ENCODE peak calls at places on chromosome 22, in six cellular contexts. Y is psoas muscle, G is IMR-90, J is brain microvascular endothelial cell, A is upper lobe of right lung, W is HCT116. D is an unnamed sample.
A peak's percentile ranks its signal among the peaks of the same experiment; 100 is the strongest.

GRCh38 chr22:20918663-20919220 is 1.5 kb downstream of the CRKL start:
- DNase-seq in Y (no peak), A (peak; percentile 38), G (no peak), J (no peak), W (no peak), D (no peak)

GRCh38 chr22:31344369-31345330 is 1.5 kb downstream of the PATZ1 start:
- DNase-seq in J (peak; percentile 26), G (peak; percentile 57), A (peak; percentile 68), Y (peak; percentile 68), W (no peak), D (peak; percentile 55)

GRCh38 chr22:19419086-19419463 is 12.5 kb downstream of the HIRA start:
- DNase-seq in J (no peak), Y (no peak), G (no peak), W (no peak), A (no peak), D (no peak)

GRCh38 chr22:48531721-48532435 is 1295.8 kb downstream of the BRD1 start:
- DNase-seq in J (no peak), A (no peak), Y (no peak), G (no peak), W (no peak), D (no peak)

GRCh38 chr22:43381693-43382092 is 30.1 kb upstream of the MPPED1 start:
- DNase-seq in A (no peak), W (no peak), G (peak; percentile 4), J (no peak), Y (no peak), D (no peak)

GRCh38 chr22:36853407-36854099 is 7.3 kb upstream of the NCF4 start:
- DNase-seq in A (peak; percentile 92), J (peak; percentile 50), Y (peak; percentile 84), W (peak; percentile 40), G (peak; percentile 25), D (no peak)

GRCh38 chr22:25759825-25760231 is 17.8 kb downstream of the MYO18B start:
- DNase-seq in A (no peak), Y (peak; percentile 67), W (no peak), G (peak; percentile 90), J (peak; percentile 96), D (no peak)

GRCh38 chr22:19201858-19202798 is 23.6 kb upstream of the SLC25A1 start:
- DNase-seq in A (no peak), Y (peak; percentile 65), G (no peak), W (no peak), J (no peak), D (no peak)

GRCh38 chr22:31911565-31912401 is 32.6 kb upstream of the YWHAH start:
- DNase-seq in A (no peak), W (no peak), Y (no peak), J (no peak), G (peak; percentile 25), D (no peak)

GRCh38 chr22:47389201-47389600 is 626.8 kb downstream of the TBC1D22A start:
- DNase-seq in W (no peak), J (no peak), A (no peak), G (no peak), Y (no peak), D (no peak)

GRCh38 chr22:23557036-23557435 is 23.1 kb downstream of the IGLL1 start:
- DNase-seq in Y (no peak), W (no peak), G (no peak), A (peak; percentile 36), J (no peak), D (no peak)

GRCh38 chr22:26590525-26590858 is 560 bp upstream of the TPST2 start:
- DNase-seq in G (no peak), W (no peak), J (no peak), Y (no peak), A (no peak), D (no peak)

GRCh38 chr22:30643055-30643875 is 7.7 kb downstream of the SLC35E4 start:
- DNase-seq in A (no peak), G (no peak), Y (peak; percentile 74), J (no peak), W (no peak), D (no peak)

DNA sequence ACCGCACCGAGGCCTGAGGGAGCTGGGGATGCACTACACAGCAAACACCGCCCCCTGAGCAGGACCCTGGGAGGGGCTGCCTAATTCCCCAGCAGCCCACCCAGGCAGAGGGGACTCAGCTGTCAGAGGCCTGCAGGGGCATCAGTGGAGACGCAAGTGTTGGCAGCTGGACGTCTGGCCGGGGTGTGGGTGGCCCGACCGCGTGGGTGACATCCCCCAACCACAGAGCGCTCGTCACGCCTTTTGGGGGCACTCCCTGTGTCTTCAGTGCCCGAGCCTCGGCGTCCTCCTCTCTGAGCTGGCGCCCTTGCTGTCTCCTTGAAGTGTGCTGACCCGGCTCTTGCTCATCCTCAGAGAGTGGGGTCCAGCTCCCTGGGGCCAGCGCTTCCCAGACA is 150.2 kb downstream of the BRD1 start:
- DNase-seq in G (no peak), Y (no peak), A (no peak), W (no peak), J (no peak), D (no peak)
- H3K36me3 ChIP-seq in G (no peaks in the 10 kb centered on the region), Y (no peaks in the 10 kb centered on the region), A (no peaks in the 10 kb centered on the region), W (no peaks in the 10 kb centered on the region), J (no peaks in the 10 kb centered on the region), D (no peaks in the 10 kb centered on the region)

GRCh38 chr22:46347646-46348045 is 12.1 kb downstream of the TRMU start:
- DNase-seq in W (no peak), Y (no peak), G (no peak), A (no peak), J (no peak), D (no peak)

GRCh38 chr22:46346680-46347405 is 11.3 kb downstream of the TRMU start:
- DNase-seq in A (no peak), W (no peak), J (no peak), Y (peak; percentile 36), G (no peak), D (no peak)

GRCh38 chr22:46349681-46350080 is 14.2 kb downstream of the TRMU start:
- DNase-seq in G (no peak), A (no peak), W (no peak), Y (no peak), J (no peak), D (no peak)

GRCh38 chr22:46349238-46349637 is 13.7 kb downstream of the TRMU start:
- DNase-seq in G (no peak), A (no peak), W (no peak), Y (no peak), J (no peak), D (no peak)

DNA sequence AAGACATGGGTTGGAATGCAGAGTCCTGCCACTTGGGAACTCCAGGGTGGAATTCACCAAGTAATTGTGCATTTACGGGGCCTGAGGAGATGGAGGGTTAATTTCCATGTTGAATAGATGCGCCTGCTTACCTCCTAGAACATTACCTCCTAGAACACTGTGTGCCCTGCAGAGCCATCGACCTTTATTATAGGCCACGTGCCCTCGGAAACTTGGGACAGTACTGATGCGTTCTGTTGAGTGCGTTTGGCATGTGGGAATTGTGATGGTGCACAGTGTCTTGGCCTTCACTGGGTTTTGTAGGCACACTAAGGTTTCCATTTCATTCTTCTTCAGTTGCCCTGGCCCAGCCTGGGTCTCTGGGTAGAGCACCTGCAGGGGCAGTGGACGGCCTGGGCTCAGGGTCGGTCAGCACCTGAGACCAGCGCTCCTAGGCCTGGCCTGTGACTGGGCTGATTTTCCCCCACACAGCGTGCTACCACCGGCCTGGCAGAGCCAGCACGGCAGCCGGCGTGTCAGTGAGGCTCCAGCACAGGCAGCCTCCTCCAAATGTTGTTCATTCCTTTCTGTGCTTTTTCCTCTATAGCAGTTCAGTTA is 12.7 kb downstream of the TRMU start:
- DNase-seq in A (no peak), W (no peak), G (no peak), Y (no peak), J (no peak), D (no peak)
- H3K36me3 ChIP-seq in A (peaks cover 98% of the 10 kb centered on the region), W (peaks cover 81% of the 10 kb centered on the region), G (peaks cover 84% of the 10 kb centered on the region), Y (peaks cover 99% of the 10 kb centered on the region), J (peaks cover 73% of the 10 kb centered on the region), D (peaks cover 26% of the 10 kb centered on the region)

DNA sequence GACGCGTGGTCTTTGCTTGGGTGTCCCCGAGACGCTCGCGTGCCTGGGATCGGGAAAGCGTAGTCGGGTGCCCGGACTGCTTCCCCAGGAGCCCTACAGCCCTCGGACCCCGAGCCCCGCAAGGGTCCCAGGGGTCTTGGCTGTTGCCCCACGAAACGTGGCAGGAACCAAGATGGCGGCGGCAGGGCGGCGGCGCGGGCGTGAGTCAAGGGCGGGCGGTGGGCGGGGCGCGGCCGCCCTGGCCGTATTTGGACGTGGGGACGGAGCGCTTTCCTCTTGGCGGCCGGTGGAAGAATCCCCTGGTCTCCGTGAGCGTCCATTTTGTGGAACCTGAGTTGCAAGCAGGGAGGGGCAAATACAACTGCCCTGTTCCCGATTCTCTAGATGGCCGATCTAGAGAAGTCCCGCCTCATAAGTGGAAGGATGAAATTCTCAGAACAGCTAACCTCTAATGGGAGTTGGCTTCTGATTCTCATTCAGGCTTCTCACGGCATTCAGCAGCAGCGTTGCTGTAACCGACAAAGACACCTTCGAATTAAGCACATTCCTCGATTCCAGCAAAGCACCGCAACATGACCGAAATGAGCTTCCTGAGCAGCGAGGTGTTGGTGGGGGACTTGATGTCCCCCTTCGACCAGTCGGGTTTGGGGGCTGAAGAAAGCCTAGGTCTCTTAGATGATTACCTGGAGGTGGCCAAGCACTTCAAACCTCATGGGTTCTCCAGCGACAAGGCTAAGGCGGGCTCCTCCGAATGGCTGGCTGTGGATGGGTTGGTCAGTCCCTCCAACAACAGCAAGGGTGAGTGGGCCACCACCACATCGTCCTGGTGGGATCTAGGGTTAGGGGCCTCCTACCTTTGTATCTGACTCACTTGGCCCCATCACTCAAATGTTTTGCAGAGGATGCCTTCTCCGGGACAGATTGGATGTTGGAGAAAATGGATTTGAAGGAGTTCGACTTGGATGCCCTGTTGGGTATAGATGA is 804 bp downstream of the ATF4 start:
- DNase-seq in J (peak; percentile 72), G (peak; percentile 73), Y (peak; percentile 93), W (no peak), A (peak; percentile 92), D (peak; percentile 69)
- H3K36me3 ChIP-seq in J (peaks cover 43% of the 10 kb centered on the region), G (peaks cover 34% of the 10 kb centered on the region), Y (peaks cover 55% of the 10 kb centered on the region), W (peaks cover 46% of the 10 kb centered on the region), A (peaks cover 56% of the 10 kb centered on the region), D (no peaks in the 10 kb centered on the region)

DNA sequence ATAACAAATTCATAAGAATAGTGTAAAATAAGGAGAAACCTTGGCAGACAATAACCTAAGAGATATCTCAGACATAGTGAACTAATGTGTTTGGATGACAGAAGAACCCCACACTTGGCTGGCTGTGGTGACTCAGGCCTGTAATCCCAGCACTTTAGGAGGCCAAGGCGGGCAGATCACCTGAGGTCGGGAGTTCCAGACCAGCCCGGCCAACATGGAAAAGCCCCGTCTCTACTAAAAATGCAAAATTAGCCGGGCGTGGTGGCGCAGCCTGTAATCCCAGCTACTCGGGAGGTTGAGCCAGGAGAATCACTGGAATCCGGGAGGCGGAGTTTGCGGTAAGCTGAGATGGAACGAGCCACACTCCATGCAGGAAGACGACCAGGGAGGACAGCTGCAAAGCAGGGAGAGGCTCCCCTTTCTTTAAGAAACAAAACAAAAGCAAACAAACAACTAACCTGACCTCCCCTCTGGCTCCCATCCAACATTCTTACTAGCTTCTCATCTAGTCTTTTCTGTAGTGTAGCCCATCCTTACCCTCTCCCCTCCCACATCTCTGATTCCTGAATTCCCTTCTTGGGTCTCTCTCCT is 84.2 kb downstream of the ZNF280B start:
- DNase-seq in Y (no peak), A (no peak), W (no peak), J (no peak), G (no peak), D (no peak)
- H3K36me3 ChIP-seq in Y (no peaks in the 10 kb centered on the region), A (no peaks in the 10 kb centered on the region), W (no peaks in the 10 kb centered on the region), J (no peaks in the 10 kb centered on the region), G (no peaks in the 10 kb centered on the region), D (no peaks in the 10 kb centered on the region)